ENCODE peak calls at places on chromosomes 7 and 10, in ten cellular contexts. One of them, this sample, is unnamed.

GRCh38 chr7:44511863-44512468 is 21.5 kb upstream of the NUDCD3 start:
- DNase-seq in NCI-H2081: no peak
- DNase-seq in activated CD4-positive, alpha-beta T cell treated with anti-CD3 and anti-CD28 coated beads, Interleukin-2, amount 10 ng/mL, durations not matched to agents 24 days and 14 days: no peak
- DNase-seq in Right ventricle myocardium inferior: no peak
- DNase-seq in AML-193: no peak
- DNase-seq in stimulated activated CD8-positive, alpha-beta memory T cell treated with anti-CD3 and anti-CD28 coated beads, Interleukin-7, amount 100 ng/mL, for 48 hours: no peak
- DNase-seq in NCI-H748 treated with DMSO at 0.1 percent for 48 hours: no peak
- DNase-seq in uterus: no peak
- DNase-seq in EH: no peak
- DNase-seq in NCI-H345: no peak
- DNase-seq in this sample: no peak

GRCh38 chr10:115818015-115818414 is 455.0 kb downstream of the GFRA1 start:
- DNase-seq in NCI-H748 treated with DMSO at 0.1 percent for 48 hours: no peak
- DNase-seq in Right ventricle myocardium inferior: no peak
- DNase-seq in stimulated activated CD8-positive, alpha-beta memory T cell treated with anti-CD3 and anti-CD28 coated beads, Interleukin-7, amount 100 ng/mL, for 48 hours: no peak
- DNase-seq in NCI-H345: no peak
- DNase-seq in EH: peak; percentile 53
- DNase-seq in activated CD4-positive, alpha-beta T cell treated with anti-CD3 and anti-CD28 coated beads, Interleukin-2, amount 10 ng/mL, durations not matched to agents 24 days and 14 days: no peak
- DNase-seq in AML-193: no peak
- DNase-seq in NCI-H2081: no peak
- DNase-seq in uterus: no peak
- DNase-seq in this sample: no peak

GRCh38 chr7:151794508-151795167 is 82.3 kb downstream of the PRKAG2 start:
- DNase-seq in EH: peak; percentile 46
- DNase-seq in NCI-H748 treated with DMSO at 0.1 percent for 48 hours: no peak
- DNase-seq in uterus: no peak
- DNase-seq in AML-193: no peak
- DNase-seq in NCI-H345: no peak
- DNase-seq in activated CD4-positive, alpha-beta T cell treated with anti-CD3 and anti-CD28 coated beads, Interleukin-2, amount 10 ng/mL, durations not matched to agents 24 days and 14 days: no peak
- DNase-seq in NCI-H2081: no peak
- DNase-seq in stimulated activated CD8-positive, alpha-beta memory T cell treated with anti-CD3 and anti-CD28 coated beads, Interleukin-7, amount 100 ng/mL, for 48 hours: no peak
- DNase-seq in Right ventricle myocardium inferior: no peak
- DNase-seq in this sample: no peak

GRCh38 chr7:133294234-133294633 is 41.4 kb downstream of the EXOC4 start:
- DNase-seq in EH: no peak
- DNase-seq in NCI-H345: no peak
- DNase-seq in stimulated activated CD8-positive, alpha-beta memory T cell treated with anti-CD3 and anti-CD28 coated beads, Interleukin-7, amount 100 ng/mL, for 48 hours: no peak
- DNase-seq in NCI-H748 treated with DMSO at 0.1 percent for 48 hours: no peak
- DNase-seq in activated CD4-positive, alpha-beta T cell treated with anti-CD3 and anti-CD28 coated beads, Interleukin-2, amount 10 ng/mL, durations not matched to agents 24 days and 14 days: no peak
- DNase-seq in AML-193: no peak
- DNase-seq in NCI-H2081: no peak
- DNase-seq in Right ventricle myocardium inferior: no peak
- DNase-seq in uterus: no peak
- DNase-seq in this sample: no peak

GRCh38 chr10:35640951-35641429 is 1.1 kb downstream of the FZD8 start:
- DNase-seq in stimulated activated CD8-positive, alpha-beta memory T cell treated with anti-CD3 and anti-CD28 coated beads, Interleukin-7, amount 100 ng/mL, for 48 hours: no peak
- DNase-seq in NCI-H2081: peak; percentile 46
- DNase-seq in AML-193: no peak
- DNase-seq in uterus: peak; percentile 56
- DNase-seq in activated CD4-positive, alpha-beta T cell treated with anti-CD3 and anti-CD28 coated beads, Interleukin-2, amount 10 ng/mL, durations not matched to agents 24 days and 14 days: peak; percentile 83
- DNase-seq in Right ventricle myocardium inferior: peak; percentile 82
- DNase-seq in EH: peak; percentile 86
- DNase-seq in NCI-H345: peak; percentile 63
- DNase-seq in NCI-H748 treated with DMSO at 0.1 percent for 48 hours: peak; percentile 24
- DNase-seq in this sample: no peak

GRCh38 chr10:27319752-27320561 is 79.4 kb upstream of the ACBD5 start:
- DNase-seq in uterus: peak; percentile 26
- DNase-seq in AML-193: no peak
- DNase-seq in activated CD4-positive, alpha-beta T cell treated with anti-CD3 and anti-CD28 coated beads, Interleukin-2, amount 10 ng/mL, durations not matched to agents 24 days and 14 days: peak; percentile 68
- DNase-seq in stimulated activated CD8-positive, alpha-beta memory T cell treated with anti-CD3 and anti-CD28 coated beads, Interleukin-7, amount 100 ng/mL, for 48 hours: no peak
- DNase-seq in NCI-H2081: no peak
- DNase-seq in Right ventricle myocardium inferior: peak; percentile 88
- DNase-seq in EH: peak; percentile 40
- DNase-seq in NCI-H345: no peak
- DNase-seq in NCI-H748 treated with DMSO at 0.1 percent for 48 hours: no peak
- DNase-seq in this sample: no peak

GRCh38 chr10:102461187-102462054 is 10.1 kb upstream of the C10orf95 start:
- DNase-seq in stimulated activated CD8-positive, alpha-beta memory T cell treated with anti-CD3 and anti-CD28 coated beads, Interleukin-7, amount 100 ng/mL, for 48 hours: peak; percentile 86
- DNase-seq in Right ventricle myocardium inferior: peak; percentile 97
- DNase-seq in activated CD4-positive, alpha-beta T cell treated with anti-CD3 and anti-CD28 coated beads, Interleukin-2, amount 10 ng/mL, durations not matched to agents 24 days and 14 days: peak; percentile 98
- DNase-seq in NCI-H748 treated with DMSO at 0.1 percent for 48 hours: peak; percentile 81
- DNase-seq in NCI-H2081: peak; percentile 89
- DNase-seq in AML-193: peak; percentile 82
- DNase-seq in EH: peak; percentile 83
- DNase-seq in NCI-H345: peak; percentile 91
- DNase-seq in uterus: peak; percentile 85
- DNase-seq in this sample: peak; percentile 94

GRCh38 chr10:124212702-124213101 is 119.3 kb upstream of the CHST15 start:
- DNase-seq in uterus: no peak
- DNase-seq in activated CD4-positive, alpha-beta T cell treated with anti-CD3 and anti-CD28 coated beads, Interleukin-2, amount 10 ng/mL, durations not matched to agents 24 days and 14 days: no peak
- DNase-seq in stimulated activated CD8-positive, alpha-beta memory T cell treated with anti-CD3 and anti-CD28 coated beads, Interleukin-7, amount 100 ng/mL, for 48 hours: no peak
- DNase-seq in Right ventricle myocardium inferior: no peak
- DNase-seq in NCI-H748 treated with DMSO at 0.1 percent for 48 hours: no peak
- DNase-seq in EH: no peak
- DNase-seq in AML-193: no peak
- DNase-seq in NCI-H345: no peak
- DNase-seq in NCI-H2081: no peak
- DNase-seq in this sample: no peak

GRCh38 chr7:71237945-71238344 is 106.0 kb downstream of the GALNT17 start:
- DNase-seq in EH: no peak
- DNase-seq in uterus: peak; percentile 18
- DNase-seq in AML-193: no peak
- DNase-seq in NCI-H345: no peak
- DNase-seq in NCI-H748 treated with DMSO at 0.1 percent for 48 hours: no peak
- DNase-seq in NCI-H2081: no peak
- DNase-seq in Right ventricle myocardium inferior: no peak
- DNase-seq in activated CD4-positive, alpha-beta T cell treated with anti-CD3 and anti-CD28 coated beads, Interleukin-2, amount 10 ng/mL, durations not matched to agents 24 days and 14 days: no peak
- DNase-seq in stimulated activated CD8-positive, alpha-beta memory T cell treated with anti-CD3 and anti-CD28 coated beads, Interleukin-7, amount 100 ng/mL, for 48 hours: no peak
- DNase-seq in this sample: no peak

GRCh38 chr7:37342665-37343471 is 105.8 kb downstream of the ELMO1 start:
- DNase-seq in activated CD4-positive, alpha-beta T cell treated with anti-CD3 and anti-CD28 coated beads, Interleukin-2, amount 10 ng/mL, durations not matched to agents 24 days and 14 days: peak; percentile 89
- DNase-seq in Right ventricle myocardium inferior: peak; percentile 79
- DNase-seq in uterus: no peak
- DNase-seq in NCI-H345: no peak
- DNase-seq in stimulated activated CD8-positive, alpha-beta memory T cell treated with anti-CD3 and anti-CD28 coated beads, Interleukin-7, amount 100 ng/mL, for 48 hours: peak; percentile 40
- DNase-seq in NCI-H2081: no peak
- DNase-seq in EH: no peak
- DNase-seq in NCI-H748 treated with DMSO at 0.1 percent for 48 hours: no peak
- DNase-seq in AML-193: peak; percentile 92
- DNase-seq in this sample: no peak

GRCh38 chr10:49598164-49598856 is 11.8 kb upstream of the SLC18A3 start:
- DNase-seq in activated CD4-positive, alpha-beta T cell treated with anti-CD3 and anti-CD28 coated beads, Interleukin-2, amount 10 ng/mL, durations not matched to agents 24 days and 14 days: no peak
- DNase-seq in stimulated activated CD8-positive, alpha-beta memory T cell treated with anti-CD3 and anti-CD28 coated beads, Interleukin-7, amount 100 ng/mL, for 48 hours: no peak
- DNase-seq in AML-193: no peak
- DNase-seq in NCI-H345: no peak
- DNase-seq in uterus: no peak
- DNase-seq in EH: no peak
- DNase-seq in Right ventricle myocardium inferior: no peak
- DNase-seq in NCI-H748 treated with DMSO at 0.1 percent for 48 hours: no peak
- DNase-seq in NCI-H2081: no peak
- DNase-seq in this sample: no peak